ENCODE peak calls at places on chromosomes 16 and 17, in ten cellular contexts. G is testis, S is AG09319, C is cardiac muscle cell, Z is OCI-LY7, Y is foreskin keratinocyte, B is BE2C, P is mammary epithelial cell, V is H1, D is A549. F is an unnamed sample.

GRCh38 chr16:16107839-16108238 is 115.5 kb downstream of the ABCC6 start:
- DNase-seq in G (no peak), S (no peak), C (no peak), Z (no peak), Y (no peak), B (no peak), P (no peak), V (no peak), D (no peak), F (no peak)

GRCh38 chr17:1882836-1883235 is 53.0 kb downstream of the RPA1 start:
- DNase-seq in G (peak), S (no peak), C (peak), Z (peak), Y (peak), B (peak), P (peak), V (peak), D (peak), F (peak)

GRCh38 chr17:43832976-43833829 is at the start of gene MPP3:
- DNase-seq in G (peak), S (peak), C (peak), Z (no peak), Y (no peak), B (peak), P (peak), V (peak), D (peak), F (peak)

GRCh38 chr16:21264226-21265036 is 13.7 kb downstream of the CRYM start:
- DNase-seq in G (no peak), S (no peak), C (peak), Z (no peak), Y (no peak), B (no peak), P (no peak), V (no peak), D (no peak), F (peak)

GRCh38 chr17:65064452-65065019 is 8.0 kb upstream of the GNA13 start:
- DNase-seq in G (no peak), S (no peak), C (no peak), Z (no peak), Y (peak), B (no peak), P (peak), V (no peak), D (peak), F (no peak)

GRCh38 chr17:78665952-78666920 is 89.0 kb upstream of the DNAH17 start:
- DNase-seq in G (no peak), S (no peak), C (peak), Z (peak), Y (no peak), B (no peak), P (no peak), V (no peak), D (no peak), F (no peak)

GRCh38 chr16:35506898-35507194 is 2047.4 kb downstream of the TP53TG3F start:
- DNase-seq in G (no peak), S (no peak), C (no peak), Z (no peak), Y (no peak), B (no peak), P (no peak), V (no peak), D (no peak), F (no peak)

GRCh38 chr16:73771196-73771595 is 525.4 kb upstream of the PSMD7 start:
- DNase-seq in G (no peak), S (no peak), C (peak), Z (no peak), Y (no peak), B (no peak), P (peak), V (no peak), D (no peak), F (no peak)

GRCh38 chr16:61233718-61234117 is 802.5 kb downstream of the CDH8 start:
- DNase-seq in G (no peak), S (no peak), C (no peak), Z (no peak), Y (no peak), B (no peak), P (no peak), V (no peak), D (no peak), F (no peak)

GRCh38 chr17:58153046-58153445 is 4.9 kb downstream of the OR4D1 start:
- DNase-seq in G (no peak), S (no peak), C (no peak), Z (no peak), Y (no peak), B (no peak), P (no peak), V (no peak), D (no peak), F (no peak)

GRCh38 chr17:66906321-66907278 is 57.9 kb upstream of the CACNG4 start:
- DNase-seq in G (peak), S (peak), C (peak), Z (peak), Y (peak), B (peak), P (peak), V (peak), D (peak), F (peak)

GRCh38 chr17:2511138-2511461 is 588 bp downstream of the METTL16 start:
- DNase-seq in G (no peak), S (no peak), C (no peak), Z (no peak), Y (peak), B (no peak), P (no peak), V (no peak), D (no peak), F (no peak)

GRCh38 chr17:58338454-58338841 is 9.9 kb upstream of the TSPOAP1 start:
- DNase-seq in G (no peak), S (no peak), C (peak), Z (no peak), Y (no peak), B (no peak), P (no peak), V (no peak), D (no peak), F (no peak)

GRCh38 chr17:51385208-51385607 is 124.9 kb downstream of the UTP18 start:
- DNase-seq in G (no peak), S (no peak), C (no peak), Z (no peak), Y (no peak), B (no peak), P (no peak), V (no peak), D (no peak), F (no peak)

GRCh38 chr16:84959784-84960417 is 51.4 kb downstream of the ZDHHC7 start:
- DNase-seq in G (no peak), S (no peak), C (no peak), Z (no peak), Y (no peak), B (no peak), P (no peak), V (no peak), D (no peak), F (no peak)

GRCh38 chr17:58332720-58333395 is 4.3 kb upstream of the TSPOAP1 start:
- DNase-seq in G (no peak), S (no peak), C (no peak), Z (peak), Y (no peak), B (no peak), P (no peak), V (no peak), D (no peak), F (no peak)

GRCh38 chr17:67620636-67621035 is 97.1 kb upstream of the NOL11 start:
- DNase-seq in G (no peak), S (no peak), C (no peak), Z (no peak), Y (no peak), B (no peak), P (no peak), V (no peak), D (no peak), F (no peak)

GRCh38 chr17:60704170-60704569 is 26.5 kb downstream of the BCAS3 start:
- DNase-seq in G (no peak), S (no peak), C (no peak), Z (no peak), Y (no peak), B (no peak), P (no peak), V (no peak), D (no peak), F (no peak)

GRCh38 chr17:39954876-39955275 is 7.9 kb upstream of the GSDMA start:
- DNase-seq in G (no peak), S (no peak), C (no peak), Z (no peak), Y (no peak), B (no peak), P (no peak), V (no peak), D (no peak), F (no peak)

GRCh38 chr17:27569257-27569722 is 61.7 kb upstream of the LGALS9 start:
- DNase-seq in G (peak), S (no peak), C (peak), Z (peak), Y (no peak), B (peak), P (no peak), V (peak), D (peak), F (peak)

GRCh38 chr17:33292184-33292980 is 713 bp downstream of the ASIC2 start:
- DNase-seq in G (peak), S (no peak), C (peak), Z (no peak), Y (no peak), B (peak), P (peak), V (peak), D (peak), F (peak)

GRCh38 chr16:30934827-30935557 is 11.6 kb downstream of the FBXL19 start:
- DNase-seq in G (peak), S (no peak), C (peak), Z (peak), Y (no peak), B (peak), P (peak), V (peak), D (peak), F (peak)

GRCh38 chr16:3546990-3547682 is 30.1 kb downstream of the NLRC3 start:
- DNase-seq in G (no peak), S (no peak), C (no peak), Z (no peak), Y (no peak), B (no peak), P (no peak), V (no peak), D (no peak), F (no peak)

GRCh38 chr17:57357830-57358426 is 101.6 kb downstream of the MSI2 start:
- DNase-seq in G (no peak), S (no peak), C (no peak), Z (peak), Y (peak), B (no peak), P (peak), V (no peak), D (no peak), F (no peak)

GRCh38 chr16:4217246-4218131 is 24.4 kb downstream of the SRL start:
- DNase-seq in G (peak), S (no peak), C (peak), Z (no peak), Y (no peak), B (peak), P (no peak), V (no peak), D (no peak), F (no peak)

GRCh38 chr17:74892013-74892841 is 1.2 kb downstream of the FADS6 start:
- DNase-seq in G (no peak), S (no peak), C (no peak), Z (no peak), Y (no peak), B (no peak), P (no peak), V (no peak), D (no peak), F (no peak)

GRCh38 chr17:1644493-1645206 is 882 bp downstream of the SCARF1 start:
- DNase-seq in G (no peak), S (no peak), C (peak), Z (no peak), Y (peak), B (no peak), P (peak), V (no peak), D (no peak), F (no peak)

GRCh38 chr17:1058423-1059130 is 61.6 kb downstream of the TIMM22 start:
- DNase-seq in G (no peak), S (no peak), C (peak), Z (peak), Y (no peak), B (peak), P (peak), V (peak), D (peak), F (no peak)

GRCh38 chr17:74380086-74380958 is 13.0 kb downstream of the GPR142 start:
- DNase-seq in G (no peak), S (no peak), C (peak), Z (no peak), Y (peak), B (no peak), P (peak), V (peak), D (peak), F (no peak)

GRCh38 chr16:19589106-19589505 is 33.6 kb downstream of the VPS35L start:
- DNase-seq in G (no peak), S (no peak), C (no peak), Z (no peak), Y (no peak), B (no peak), P (no peak), V (no peak), D (no peak), F (no peak)

GRCh38 chr16:19578378-19578851 is 22.9 kb downstream of the VPS35L start:
- DNase-seq in G (no peak), S (no peak), C (peak), Z (no peak), Y (no peak), B (no peak), P (no peak), V (no peak), D (no peak), F (no peak)

GRCh38 chr16:19588661-19589060 is 33.2 kb downstream of the VPS35L start:
- DNase-seq in G (no peak), S (no peak), C (peak), Z (no peak), Y (no peak), B (no peak), P (no peak), V (no peak), D (no peak), F (no peak)

GRCh38 chr16:19582050-19582784 is 26.7 kb downstream of the VPS35L start:
- DNase-seq in G (no peak), S (no peak), C (no peak), Z (no peak), Y (no peak), B (no peak), P (no peak), V (no peak), D (peak), F (no peak)

DNA sequence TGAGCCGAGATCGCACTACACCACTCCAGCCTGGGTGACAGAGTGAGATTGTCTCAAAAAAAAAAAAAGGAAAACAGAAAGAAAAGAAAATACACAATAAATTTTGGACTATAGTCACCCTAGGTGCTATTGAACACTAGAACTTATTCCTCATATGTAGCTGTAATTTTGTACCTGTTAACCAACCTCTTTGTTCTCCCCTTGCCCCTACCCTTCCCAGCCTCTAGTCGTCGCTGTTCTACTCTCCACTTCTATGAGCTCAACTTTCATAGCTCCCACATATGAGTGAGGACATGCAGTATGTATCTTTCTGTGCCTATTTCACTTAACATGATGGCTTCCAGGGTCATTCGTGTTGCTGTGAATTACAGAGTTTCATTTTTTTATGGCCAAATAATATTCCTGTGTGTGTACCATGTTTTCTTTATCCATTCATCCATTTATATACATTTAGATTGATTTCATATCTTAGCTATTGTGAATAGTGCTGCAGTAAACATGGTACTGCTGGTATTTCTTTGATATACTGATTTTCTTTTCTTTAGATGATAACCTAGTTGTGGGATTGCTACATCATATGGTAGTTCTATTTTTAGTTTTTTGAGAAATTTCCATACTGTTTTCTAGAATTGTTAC is 28.3 kb downstream of the VPS35L start:
- DNase-seq in G (peak), S (no peak), C (peak), Z (peak), Y (peak), B (peak), P (peak), V (no peak), D (peak), F (peak)
- TF ChIP-seq CTCF in G (peak), S (peak), C (peak), Z (peak), Y (peak), B (peak), P (peak), V (peak), D (peak), F (peak)

DNA sequence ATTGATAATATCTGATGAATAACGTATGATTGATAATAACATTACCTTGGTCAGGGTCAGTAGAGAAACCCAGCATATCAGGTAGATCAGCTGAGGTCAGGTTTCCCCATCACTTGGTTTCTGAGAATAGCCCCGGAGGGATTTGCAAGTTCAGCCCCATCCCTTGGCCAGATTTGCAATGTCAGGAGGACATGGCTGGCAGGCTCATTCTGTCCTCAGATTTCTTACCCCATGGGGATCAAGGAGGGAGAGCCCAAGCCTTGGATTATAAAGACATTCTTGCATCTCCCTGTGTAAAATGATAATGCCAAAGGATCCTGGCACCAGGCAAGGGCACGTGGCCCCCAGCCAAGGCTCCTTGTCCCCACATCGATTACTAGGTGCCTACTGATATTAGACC is 53.2 kb downstream of the MYH3 start:
- DNase-seq in G (no peak), S (no peak), C (no peak), Z (no peak), Y (no peak), B (no peak), P (no peak), V (no peak), D (no peak), F (no peak)
- TF ChIP-seq CTCF in G (no peak), S (no peak), C (no peak), Z (no peak), Y (no peak), B (no peak), P (no peak), V (no peak), D (no peak), F (no peak)

GRCh38 chr17:36850794-36851193 is 86.5 kb upstream of the LHX1 start:
- DNase-seq in G (no peak), S (no peak), C (peak), Z (no peak), Y (peak), B (no peak), P (peak), V (no peak), D (peak), F (no peak)

GRCh38 chr17:36848008-36848902 is 89.0 kb upstream of the LHX1 start:
- DNase-seq in G (no peak), S (no peak), C (peak), Z (no peak), Y (no peak), B (no peak), P (no peak), V (no peak), D (no peak), F (no peak)

GRCh38 chr17:36847293-36847645 is 90.0 kb upstream of the LHX1 start:
- DNase-seq in G (no peak), S (no peak), C (no peak), Z (no peak), Y (no peak), B (no peak), P (no peak), V (no peak), D (no peak), F (no peak)

GRCh38 chr17:36851230-36851629 is 86.0 kb upstream of the LHX1 start:
- DNase-seq in G (no peak), S (no peak), C (no peak), Z (no peak), Y (peak), B (no peak), P (peak), V (no peak), D (peak), F (no peak)

DNA sequence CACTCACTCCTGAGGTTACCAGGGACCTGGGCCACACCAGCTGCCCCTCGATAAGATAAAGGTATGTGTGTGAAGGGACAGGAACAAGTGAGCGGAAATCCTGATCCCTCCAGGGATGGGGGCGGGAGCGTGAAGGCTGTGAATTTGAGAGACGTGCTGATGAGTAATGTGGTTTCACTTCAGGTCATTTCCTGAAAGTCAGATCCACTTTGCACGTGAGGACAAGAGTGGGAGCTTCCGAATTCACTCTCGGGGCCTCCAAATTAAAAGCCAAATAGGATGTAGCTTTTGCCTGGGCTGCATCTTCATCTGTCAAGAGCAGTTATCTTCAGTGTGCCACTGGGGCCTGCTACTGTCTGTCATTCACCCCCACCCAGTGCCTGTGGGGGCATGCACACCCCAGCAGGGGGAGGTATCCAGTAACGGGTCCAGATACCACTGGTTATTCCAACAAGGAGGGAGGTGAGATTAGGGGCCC is 87.4 kb upstream of the LHX1 start:
- DNase-seq in G (no peak), S (no peak), C (peak), Z (peak), Y (peak), B (peak), P (peak), V (no peak), D (peak), F (no peak)
- TF ChIP-seq CTCF in G (no peak), S (no peak), C (peak), Z (no peak), Y (peak), B (peak), P (peak), V (peak), D (no peak), F (no peak)

DNA sequence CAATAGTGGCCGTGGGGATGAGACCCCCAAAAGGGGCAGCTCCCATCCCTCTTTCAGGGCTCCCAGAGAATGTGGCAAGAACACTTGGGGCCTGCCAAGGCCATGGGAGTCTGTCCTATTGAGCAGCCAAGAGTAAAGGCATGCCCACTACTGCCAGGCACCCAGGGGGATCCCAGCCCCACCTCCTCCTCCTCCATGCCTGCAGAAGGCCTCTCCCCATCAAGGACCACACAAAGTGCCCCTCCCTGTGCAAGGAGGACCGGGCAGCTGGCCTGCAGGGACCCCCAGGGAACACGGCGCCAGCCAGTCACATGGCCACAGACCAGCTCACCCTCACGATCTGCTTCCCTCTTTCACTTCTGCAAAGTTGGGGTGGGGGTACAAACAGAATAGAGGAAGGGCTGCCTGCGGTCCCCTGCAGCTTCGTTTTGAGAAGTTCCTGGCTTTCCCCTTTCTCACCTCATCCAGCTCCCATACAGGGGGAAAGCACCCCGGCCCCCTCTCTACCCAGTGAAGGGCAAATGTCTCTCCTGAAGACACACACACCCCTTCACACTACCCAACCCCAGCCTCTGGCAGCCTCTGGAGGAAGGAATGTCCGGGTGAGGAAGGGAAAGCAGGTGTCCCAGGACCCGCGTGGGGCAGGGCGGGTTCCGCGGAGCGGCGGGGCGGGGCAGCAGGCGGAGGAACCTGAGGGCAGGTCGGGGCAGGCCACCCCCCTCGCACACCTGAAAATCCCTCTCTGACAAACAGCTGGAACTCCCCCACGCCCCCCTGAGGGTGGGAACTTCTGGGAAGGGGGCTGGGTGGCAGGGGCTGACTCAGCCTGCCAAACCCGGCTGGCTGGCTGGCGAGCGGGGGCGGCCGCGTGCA is 2.0 kb downstream of the PPP1R9B start:
- DNase-seq in G (peak), S (no peak), C (peak), Z (peak), Y (peak), B (peak), P (peak), V (no peak), D (peak), F (peak)
- TF ChIP-seq CTCF in G (no peak), S (peak), C (peak), Z (no peak), Y (peak), B (peak), P (peak), V (peak), D (no peak), F (no peak)

F was measured in nephron progenitor cell.